ENCODE peak calls at places on chromosomes 3 and 15, in four cellular contexts. M is DND-41, F is mesenchymal stem cell, T is left lung. A is an unnamed sample.

GRCh38 chr3:177835917-177836316 is 638.6 kb upstream of the TBL1XR1 start:
- DNase-seq in M (no peak), F (peak; percentile 91), T (no peak), A (no peak)

GRCh38 chr15:66390670-66391069 is 4.0 kb downstream of the MAP2K1 start:
- DNase-seq in M (peak; percentile 61), F (no peak), T (no peak), A (no peak)

GRCh38 chr3:15795563-15796308 is 2.0 kb downstream of the ANKRD28 start:
- DNase-seq in M (no peak), F (peak; percentile 84), T (no peak), A (no peak)

GRCh38 chr3:12859840-12860239 is 18.5 kb upstream of the RPL32 start:
- DNase-seq in M (no peak), F (no peak), T (no peak), A (no peak)

GRCh38 chr3:156465222-156465621 is 89.7 kb downstream of the SSR3 start:
- DNase-seq in M (no peak), F (no peak), T (no peak), A (no peak)

GRCh38 chr3:13352621-13353131 is 67.4 kb downstream of the NUP210 start:
- DNase-seq in M (peak; percentile 78), F (peak; percentile 21), T (peak; percentile 58), A (no peak)

GRCh38 chr3:79086514-79086913 is 681.3 kb downstream of the ROBO1 start:
- DNase-seq in M (peak; percentile 38), F (peak; percentile 65), T (no peak), A (no peak)

GRCh38 chr15:41502787-41503668 is 9.4 kb downstream of the ITPKA start:
- DNase-seq in M (no peak), F (no peak), T (no peak), A (no peak)

GRCh38 chr3:177525987-177526712 is 328.9 kb upstream of the TBL1XR1 start:
- DNase-seq in M (no peak), F (no peak), T (no peak), A (no peak)

GRCh38 chr3:37985637-37986320 is 4.8 kb upstream of the VILL start:
- DNase-seq in M (no peak), F (no peak), T (no peak), A (no peak)

GRCh38 chr15:98609144-98609852 is 39.0 kb upstream of the IGF1R start:
- DNase-seq in M (no peak), F (peak; percentile 40), T (no peak), A (no peak)

GRCh38 chr15:95448531-95449210 is 881.8 kb upstream of the NR2F2 start:
- DNase-seq in M (no peak), F (no peak), T (no peak), A (no peak)

GRCh38 chr15:75224281-75224680 is 22.6 kb downstream of the C15orf39 start:
- DNase-seq in M (no peak), F (no peak), T (no peak), A (no peak)
- H3K27ac ChIP-seq in M (no peak overlapping the region), F (no peak overlapping the region), T (no peak overlapping the region), A (no peak overlapping the region)

GRCh38 chr3:46122046-46122445 is 86.1 kb downstream of the CCR1 start:
- DNase-seq in M (no peak), F (no peak), T (no peak), A (no peak)
- H3K4me1 ChIP-seq in M (peaks cover 6% of the 10 kb centered on the region), F (no peaks in the 10 kb centered on the region), T (peaks cover 3% of the 10 kb centered on the region), A (no peaks in the 10 kb centered on the region)

GRCh38 chr3:9986230-9986725 is 363 bp downstream of the EMC3 start:
- DNase-seq in M (no peak), F (no peak), T (no peak), A (no peak)
- H3K27ac ChIP-seq in M (peak overlapping the region; percentile 79), F (no peak overlapping the region), T (peak overlapping the region; percentile 34), A (peak overlapping the region; percentile 72)

DNA sequence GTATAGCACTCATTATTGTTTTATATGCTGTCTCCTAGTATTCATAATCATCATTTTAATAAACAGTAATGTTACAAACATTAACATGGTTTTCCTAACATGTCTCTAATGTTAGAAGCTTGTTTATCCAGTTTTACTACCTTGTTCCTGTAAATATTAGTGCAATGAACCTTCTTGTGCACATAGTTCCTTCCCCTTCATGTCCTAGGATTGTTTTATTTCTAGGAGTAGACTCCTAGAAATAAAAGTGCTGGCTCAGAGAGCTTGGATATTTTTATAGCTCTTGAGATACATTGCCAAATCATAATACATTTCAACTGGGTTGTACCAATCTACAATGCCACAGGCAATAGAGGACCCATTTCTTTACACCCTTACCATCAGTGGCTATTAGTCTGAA is 161.3 kb downstream of the SV2B start:
- DNase-seq in M (no peak), F (no peak), T (no peak), A (no peak)
- H3K4me1 ChIP-seq in M (no peaks in the 10 kb centered on the region), F (no peaks in the 10 kb centered on the region), T (no peaks in the 10 kb centered on the region), A (peaks cover 3% of the 10 kb centered on the region)

GRCh38 chr15:69636516-69636915 is 183.9 kb downstream of the RPLP1 start:
- DNase-seq in M (no peak), F (no peak), T (no peak), A (no peak)
- H3K27ac ChIP-seq in M (no peak overlapping the region), F (no peak overlapping the region), T (no peak overlapping the region), A (no peak overlapping the region)

GRCh38 chr3:71130516-71131384 is 452.8 kb downstream of the FOXP1 start:
- DNase-seq in M (peak; percentile 83), F (peak; percentile 88), T (peak; percentile 69), A (peak; percentile 85)

GRCh38 chr3:71129611-71130515 is 453.7 kb downstream of the FOXP1 start:
- DNase-seq in M (peak; percentile 24), F (peak; percentile 77), T (no peak), A (no peak)

GRCh38 chr3:71131893-71132314 is 451.6 kb downstream of the FOXP1 start:
- DNase-seq in M (no peak), F (no peak), T (no peak), A (no peak)

GRCh38 chr3:71132995-71133730 is 450.4 kb downstream of the FOXP1 start:
- DNase-seq in M (no peak), F (no peak), T (no peak), A (no peak)

GRCh38 chr3:71131385-71131871 is 452.1 kb downstream of the FOXP1 start:
- DNase-seq in M (no peak), F (no peak), T (no peak), A (no peak)
- H3K4me1 ChIP-seq in M (peaks cover 51% of the 10 kb centered on the region), F (peaks cover 17% of the 10 kb centered on the region), T (peaks cover 30% of the 10 kb centered on the region), A (peaks cover 33% of the 10 kb centered on the region)

GRCh38 chr3:65883614-65884013 is 155.1 kb downstream of the MAGI1 start:
- DNase-seq in M (no peak), F (peak; percentile 20), T (no peak), A (no peak)
- H3K27ac ChIP-seq in M (no peak overlapping the region), F (no peak overlapping the region), T (no peak overlapping the region), A (peak overlapping the region; percentile 17)

DNA sequence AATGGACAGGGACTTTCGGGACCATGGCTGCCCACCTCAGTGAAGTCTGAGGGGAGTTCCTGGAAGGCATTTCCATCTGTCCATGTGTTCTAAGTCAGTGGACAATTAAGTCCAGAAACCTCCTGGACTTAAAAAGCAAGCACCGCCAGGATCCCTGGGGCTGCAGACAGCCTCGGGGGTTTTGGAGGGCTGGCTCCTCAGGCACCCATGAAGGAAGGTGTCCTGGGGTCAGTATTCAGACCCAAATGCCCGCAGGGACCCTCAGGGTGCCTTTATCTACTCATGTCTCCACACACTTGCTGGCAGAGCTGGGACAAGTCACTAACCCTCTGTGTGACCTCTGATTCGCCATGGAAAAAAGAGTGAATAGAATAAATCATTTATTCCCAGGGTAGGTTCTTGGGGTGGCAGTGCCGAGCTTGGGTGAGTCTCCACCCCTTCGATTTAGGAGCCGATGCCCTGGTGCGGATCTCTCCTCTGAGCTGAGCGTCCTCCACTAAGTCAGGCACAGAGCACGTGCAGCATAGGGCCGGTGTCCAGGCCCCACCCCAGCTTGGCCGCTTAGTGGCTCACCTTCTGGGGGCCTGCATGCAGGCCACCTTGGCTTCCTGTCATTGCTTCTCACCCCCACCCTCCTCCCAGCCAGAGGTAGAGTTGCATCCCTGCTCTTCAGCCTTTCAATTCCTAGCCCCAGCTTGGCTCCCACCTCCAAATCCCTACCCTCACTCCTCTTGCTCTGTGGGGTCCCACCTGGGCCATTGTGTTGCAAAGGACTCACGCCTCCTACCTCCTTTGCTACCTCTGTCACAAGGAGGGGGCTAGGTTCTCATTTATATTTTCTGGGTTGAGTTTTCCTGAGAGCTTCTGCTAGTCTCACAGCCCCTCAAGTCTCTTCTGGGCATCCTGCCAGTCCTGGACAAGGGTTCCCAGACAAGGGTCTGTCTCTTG is 19.9 kb downstream of the SLC6A6 start:
- DNase-seq in M (no peak), F (no peak), T (no peak), A (no peak)
- H3K4me1 ChIP-seq in M (no peaks in the 10 kb centered on the region), F (peaks cover 49% of the 10 kb centered on the region), T (peaks cover 46% of the 10 kb centered on the region), A (no peaks in the 10 kb centered on the region)

A was measured in ascending aorta.